ENCODE peak calls at places on chromosomes 11 and 22, in six cellular contexts. One of them, this sample, is unnamed.

GRCh38 chr11:128532571-128533091 is 54.7 kb downstream of the ETS1 start:
- DNase-seq in GM12891: no peak
- DNase-seq in HepG2: no peak
- DNase-seq in K562: no peak
- DNase-seq in GM12878: no peak
- DNase-seq in H1: no peak
- DNase-seq in this sample: no peak

GRCh38 chr11:77879218-77879617 is 58.3 kb downstream of the AAMDC start:
- DNase-seq in GM12891: peak; percentile 14
- DNase-seq in HepG2: no peak
- DNase-seq in K562: peak; percentile 12
- DNase-seq in GM12878: peak; percentile 3
- DNase-seq in H1: no peak
- DNase-seq in this sample: peak; percentile 14

GRCh38 chr11:131385763-131386394 is 15.5 kb downstream of the NTM start:
- DNase-seq in HepG2: no peak
- DNase-seq in H1: no peak
- DNase-seq in K562: no peak
- DNase-seq in GM12878: no peak
- DNase-seq in GM12891: no peak
- DNase-seq in this sample: no peak

GRCh38 chr11:2743427-2744110 is 43.8 kb upstream of the KCNQ1OT1 start:
- DNase-seq in GM12891: no peak
- DNase-seq in K562: no peak
- DNase-seq in GM12878: no peak
- DNase-seq in HepG2: no peak
- DNase-seq in H1: no peak
- DNase-seq in this sample: no peak

GRCh38 chr11:60762851-60763691 is 6.4 kb downstream of the MS4A15 start:
- DNase-seq in GM12878: peak; percentile 94
- DNase-seq in H1: no peak
- DNase-seq in HepG2: peak; percentile 25
- DNase-seq in K562: peak; percentile 40
- DNase-seq in GM12891: no peak
- DNase-seq in this sample: no peak

GRCh38 chr22:50150161-50151129 is 20.1 kb upstream of the PANX2 start:
- DNase-seq in GM12878: no peak
- DNase-seq in GM12891: no peak
- DNase-seq in H1: no peak
- DNase-seq in HepG2: no peak
- DNase-seq in K562: peak; percentile 25
- DNase-seq in this sample: no peak

GRCh38 chr11:72635309-72635915 is 38.8 kb downstream of the PDE2A start:
- DNase-seq in HepG2: no peak
- DNase-seq in H1: no peak
- DNase-seq in GM12891: no peak
- DNase-seq in K562: no peak
- DNase-seq in GM12878: no peak
- DNase-seq in this sample: no peak

GRCh38 chr11:117171648-117172051 is 6.9 kb upstream of the SIDT2 start:
- DNase-seq in H1: no peak
- DNase-seq in GM12891: no peak
- DNase-seq in GM12878: no peak
- DNase-seq in HepG2: no peak
- DNase-seq in K562: peak; percentile 82
- DNase-seq in this sample: no peak

GRCh38 chr22:33038131-33038772 is 19.9 kb downstream of the SYN3 start:
- DNase-seq in GM12891: no peak
- DNase-seq in H1: no peak
- DNase-seq in GM12878: no peak
- DNase-seq in K562: no peak
- DNase-seq in HepG2: no peak
- DNase-seq in this sample: no peak

GRCh38 chr22:39470462-39471335 is 13.9 kb downstream of the MGAT3 start:
- DNase-seq in HepG2: peak; percentile 37
- DNase-seq in K562: no peak
- DNase-seq in GM12891: no peak
- DNase-seq in GM12878: no peak
- DNase-seq in H1: no peak
- DNase-seq in this sample: no peak

GRCh38 chr11:59224419-59224928 is 11.7 kb upstream of the MPEG1 start:
- DNase-seq in H1: no peak
- DNase-seq in HepG2: no peak
- DNase-seq in GM12878: no peak
- DNase-seq in K562: no peak
- DNase-seq in GM12891: no peak
- DNase-seq in this sample: no peak

GRCh38 chr22:38345782-38346181 is 28.5 kb upstream of the CSNK1E start:
- DNase-seq in GM12878: no peak
- DNase-seq in GM12891: no peak
- DNase-seq in H1: peak; percentile 35
- DNase-seq in HepG2: no peak
- DNase-seq in K562: no peak
- DNase-seq in this sample: no peak

GRCh38 chr11:124551189-124551588 is 7.7 kb upstream of the OR8B12 start:
- DNase-seq in HepG2: peak; percentile 1
- DNase-seq in H1: no peak
- DNase-seq in K562: no peak
- DNase-seq in GM12878: no peak
- DNase-seq in GM12891: no peak
- DNase-seq in this sample: no peak

GRCh38 chr11:124481365-124482323 is 36.1 kb upstream of the OR8B8 start:
- DNase-seq in GM12891: no peak
- DNase-seq in K562: peak; percentile 81
- DNase-seq in H1: peak; percentile 55
- DNase-seq in GM12878: no peak
- DNase-seq in HepG2: peak; percentile 9
- DNase-seq in this sample: no peak

GRCh38 chr11:110381214-110381613 is 48.5 kb upstream of the FDX1 start:
- DNase-seq in GM12891: no peak
- DNase-seq in GM12878: no peak
- DNase-seq in HepG2: no peak
- DNase-seq in H1: no peak
- DNase-seq in K562: no peak
- DNase-seq in this sample: no peak

DNA sequence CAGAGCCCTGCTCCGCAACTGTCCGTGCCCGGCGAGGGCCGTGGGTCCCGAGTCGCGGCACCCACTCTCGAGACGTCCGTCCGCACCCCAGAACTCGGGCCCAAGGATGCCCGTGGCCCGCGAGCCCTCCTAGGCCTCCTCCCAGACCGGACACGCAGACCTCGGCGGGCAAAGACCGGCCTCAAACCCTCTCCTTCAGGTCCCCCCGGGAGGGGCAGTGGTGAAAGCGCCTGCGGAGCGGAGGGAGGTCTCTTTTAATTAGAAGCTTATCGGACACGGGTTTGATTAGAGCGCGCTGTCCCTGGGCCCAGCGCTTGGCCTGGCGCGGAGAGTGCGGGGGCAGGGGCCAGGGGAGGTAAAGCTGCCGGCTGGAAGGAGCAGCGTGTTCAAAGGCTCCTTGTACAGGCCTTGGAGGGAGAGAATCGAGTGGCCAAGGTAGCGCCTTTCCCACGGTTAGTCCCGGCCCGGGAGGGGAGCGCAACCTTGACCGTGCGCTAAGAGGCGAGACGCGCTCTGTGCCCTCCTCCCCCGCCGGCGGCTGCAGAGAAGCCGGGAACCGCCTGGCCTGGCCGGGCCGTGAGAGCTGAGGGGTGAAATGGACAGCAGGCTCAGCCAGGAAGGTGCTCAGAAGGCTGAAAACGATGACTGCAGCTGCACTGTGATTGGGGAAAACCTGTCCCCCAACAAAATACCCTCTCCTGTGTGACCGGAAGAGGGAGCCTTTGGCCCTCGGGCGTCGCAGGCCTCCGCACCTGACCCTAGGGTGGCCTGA is 4.6 kb downstream of the WT1 start:
- DNase-seq in H1: peak; percentile 70
- DNase-seq in GM12878: no peak
- DNase-seq in GM12891: no peak
- DNase-seq in HepG2: no peak
- DNase-seq in K562: no peak
- DNase-seq in this sample: no peak
- TF ChIP-seq POLR2A in H1: no peak
- TF ChIP-seq POLR2A in GM12878: no peak
- TF ChIP-seq POLR2A in GM12891: no peak
- TF ChIP-seq POLR2A in HepG2: no peak
- TF ChIP-seq POLR2A in K562: no peak
- TF ChIP-seq POLR2A in this sample: no peak

DNA sequence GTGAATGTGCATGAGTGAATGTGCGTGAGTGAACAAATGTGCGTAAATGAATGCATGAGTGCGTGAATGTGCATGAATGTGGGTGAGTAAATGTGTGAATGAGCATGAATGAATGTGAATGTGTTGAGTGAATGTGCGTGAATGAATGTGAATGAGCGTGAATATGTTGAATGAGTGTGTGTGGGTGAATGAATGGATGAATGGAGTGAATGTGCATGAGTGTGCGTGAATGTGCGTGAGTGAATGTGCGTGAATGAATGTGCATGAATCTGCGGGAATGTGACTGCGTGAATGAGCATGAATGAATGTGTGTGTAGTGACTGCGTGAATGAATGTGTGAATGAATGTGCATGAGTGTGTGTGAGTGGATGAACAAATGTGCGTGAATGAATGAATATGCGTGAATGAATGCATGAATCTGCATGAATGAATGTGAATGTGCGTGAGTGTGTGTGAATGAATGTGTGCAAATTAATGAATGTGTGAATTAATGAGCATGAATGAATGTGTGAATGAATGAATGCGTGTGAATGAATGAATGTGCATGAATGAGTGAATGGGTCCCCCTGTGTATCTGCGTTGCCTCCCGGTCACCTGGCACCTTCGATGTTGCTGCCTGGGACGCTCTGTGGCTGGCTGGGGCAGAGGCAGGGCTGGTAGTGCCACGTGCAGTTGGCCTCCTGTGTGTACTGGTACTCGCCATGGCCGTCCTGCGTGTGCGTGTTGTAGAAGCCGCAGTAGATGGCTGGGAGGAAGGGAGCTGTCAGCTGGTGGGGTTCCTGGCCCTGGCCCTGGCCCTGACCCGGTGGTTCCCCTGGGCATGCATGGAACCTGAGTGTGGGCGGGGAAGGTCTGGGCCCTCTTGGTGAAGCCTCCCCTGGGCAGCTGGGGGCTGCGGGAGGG is 13.4 kb downstream of the MUC6 start:
- DNase-seq in GM12878: no peak
- DNase-seq in K562: no peak
- DNase-seq in GM12891: no peak
- DNase-seq in H1: no peak
- DNase-seq in HepG2: no peak
- DNase-seq in this sample: no peak
- TF ChIP-seq POLR2AphosphoS5 in GM12878: no peak
- TF ChIP-seq POLR2AphosphoS5 in K562: no peak
- TF ChIP-seq POLR2AphosphoS5 in GM12891: no peak
- TF ChIP-seq POLR2AphosphoS5 in H1: no peak
- TF ChIP-seq POLR2AphosphoS5 in HepG2: no peak
- TF ChIP-seq POLR2AphosphoS5 in this sample: no peak

GRCh38 chr11:44267366-44268072 is 42.4 kb downstream of the ALX4 start:
- DNase-seq in GM12878: no peak
- DNase-seq in K562: peak; percentile 42
- DNase-seq in GM12891: no peak
- DNase-seq in H1: no peak
- DNase-seq in HepG2: no peak
- DNase-seq in this sample: no peak
- TF ChIP-seq TAF1 in GM12878: no peak
- TF ChIP-seq TAF1 in K562: no peak
- TF ChIP-seq TAF1 in GM12891: no peak
- TF ChIP-seq TAF1 in H1: no peak
- TF ChIP-seq TAF1 in HepG2: no peak
- TF ChIP-seq TAF1 in this sample: no peak

DNA sequence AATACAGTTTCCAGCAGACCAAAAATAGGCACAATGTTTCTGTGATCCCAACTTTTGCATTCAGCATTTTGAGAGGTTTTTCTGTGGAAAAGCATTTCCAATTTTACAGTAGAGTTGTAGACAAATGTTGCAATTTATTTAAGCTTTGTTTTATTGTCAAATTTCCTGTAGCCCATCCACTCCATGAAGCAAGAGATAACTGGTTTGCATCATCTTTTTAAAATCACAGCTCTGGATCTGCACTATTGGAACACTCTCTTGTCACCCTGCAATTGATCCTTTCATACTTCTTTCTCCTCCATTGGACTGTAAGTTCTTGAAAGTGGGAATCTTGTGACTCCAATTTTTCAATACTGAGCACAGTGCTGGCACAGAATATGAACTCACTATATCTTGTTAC is 86.0 kb downstream of the MAML2 start:
- DNase-seq in GM12891: no peak
- DNase-seq in H1: no peak
- DNase-seq in GM12878: no peak
- DNase-seq in K562: no peak
- DNase-seq in HepG2: no peak
- DNase-seq in this sample: no peak
- TF ChIP-seq POLR2A in GM12891: no peak
- TF ChIP-seq POLR2A in H1: no peak
- TF ChIP-seq POLR2A in GM12878: no peak
- TF ChIP-seq POLR2A in K562: no peak
- TF ChIP-seq POLR2A in HepG2: no peak
- TF ChIP-seq POLR2A in this sample: no peak